ENCODE peak calls at places on chromosome 13, in seven cellular contexts. J is stimulated activated CD8-positive, alpha-beta memory T cell treated with anti-CD3 and anti-CD28 coated beads, Interleukin-4, amount 100 ng/mL, for 4 hours; R is GM12865; H is fibroblast of pulmonary artery; N is activated effector memory CD4-positive, alpha-beta T cell treated with Interleukin-2 at 50 U/mL for 16 hours; F is HCEC 1CT; O is naive thymus-derived CD8-positive, alpha-beta T cell. B is an unnamed sample.

GRCh38 chr13:33284916-33285315 is 639 bp downstream of the STARD13 start:
- DNase-seq in R (no peak), N (no peak), F (peak; percentile 36), O (no peak), J (no peak), H (peak; percentile 53), B (peak; percentile 54)

GRCh38 chr13:27298849-27299248 is 28.2 kb downstream of the RASL11A start:
- DNase-seq in J (no peak), R (no peak), H (no peak), N (no peak), F (no peak), O (no peak), B (no peak)

GRCh38 chr13:48594080-48594815 is 59.5 kb upstream of the CYSLTR2 start:
- DNase-seq in R (peak; percentile 41), N (no peak), F (no peak), H (no peak), O (no peak), J (no peak), B (no peak)

GRCh38 chr13:51844862-51845573 is at the start of gene TMEM272:
- DNase-seq in N (no peak), O (peak; percentile 24), R (peak; percentile 26), H (peak; percentile 45), F (peak; percentile 17), J (no peak), B (peak; percentile 17)

GRCh38 chr13:39269411-39269810 is 231.2 kb downstream of the NHLRC3 start:
- DNase-seq in F (no peak), O (no peak), R (no peak), H (no peak), N (no peak), J (no peak), B (peak; percentile 19)

GRCh38 chr13:97904059-97904458 is 49.4 kb upstream of the IPO5 start:
- DNase-seq in N (no peak), J (no peak), F (no peak), O (no peak), R (no peak), H (no peak), B (no peak)

GRCh38 chr13:34020388-34020787 is 202.4 kb downstream of the RFC3 start:
- DNase-seq in F (no peak), R (no peak), J (no peak), O (no peak), H (no peak), N (no peak), B (no peak)

GRCh38 chr13:37216340-37216739 is 110.9 kb upstream of the CSNK1A1L start:
- DNase-seq in F (no peak), R (no peak), J (no peak), N (no peak), O (no peak), H (no peak), B (no peak)

GRCh38 chr13:42883771-42884170 is 102.4 kb downstream of the FAM216B start:
- DNase-seq in J (no peak), H (peak; percentile 79), N (no peak), F (peak; percentile 70), R (peak; percentile 12), O (no peak), B (peak; percentile 69)

GRCh38 chr13:59038824-59039223 is 1124.9 kb downstream of the DIAPH3 start:
- DNase-seq in N (no peak), J (no peak), O (no peak), H (no peak), R (no peak), F (no peak), B (peak; percentile 33)

GRCh38 chr13:74306496-74306895 is 172.3 kb upstream of the KLF12 start:
- DNase-seq in R (no peak), O (no peak), J (no peak), F (peak; percentile 41), N (no peak), H (peak; percentile 20), B (peak; percentile 26)

GRCh38 chr13:113654591-113655357 is 3.2 kb downstream of the ATP4B start:
- DNase-seq in J (no peak), H (no peak), O (no peak), N (no peak), R (no peak), F (no peak), B (no peak)

GRCh38 chr13:103282571-103283450 is 216.6 kb upstream of the SLC10A2 start:
- DNase-seq in J (no peak), R (no peak), F (no peak), N (no peak), O (no peak), H (peak; percentile 95), B (peak; percentile 93)

GRCh38 chr13:40318366-40318765 is 348.1 kb downstream of the FOXO1 start:
- DNase-seq in F (no peak), O (no peak), J (no peak), H (peak; percentile 34), N (no peak), R (no peak), B (peak; percentile 12)

B was measured in iris pigment epithelial cell.